ENCODE peak calls at places on chromosomes 7 and 10, in eight cellular contexts. Y is right lobe of liver, J is lower leg skin, X is transverse colon, I is breast epithelium, B is A549, W is H1, P is GM12891. V is an unnamed sample.
A peak's percentile ranks its signal among the peaks of the same experiment; 100 is the strongest.

GRCh38 chr7:38478404-38478803 is 152.8 kb downstream of the AMPH start:
- DNase-seq in B (peak; percentile 2), J (no peak), Y (no peak), X (no peak), W (no peak), P (no peak), I (no peak), V (no peak)

GRCh38 chr7:142168746-142169145 is 57.2 kb downstream of the MGAM2 start:
- DNase-seq in I (no peak), J (no peak), X (no peak), P (no peak), Y (no peak), W (no peak), B (no peak), V (no peak)

GRCh38 chr10:86945361-86946214 is 11.8 kb downstream of the MMRN2 start:
- DNase-seq in W (peak; percentile 53), X (no peak), Y (peak; percentile 28), P (no peak), B (peak; percentile 56), I (no peak), J (peak; percentile 21), V (no peak)

GRCh38 chr10:50855461-50855860 is 30.0 kb downstream of the A1CF start:
- DNase-seq in P (no peak), Y (no peak), X (no peak), B (no peak), W (no peak), J (no peak), I (no peak), V (no peak)

GRCh38 chr7:134639683-134640279 is 6.9 kb upstream of the BPGM start:
- DNase-seq in I (no peak), B (no peak), W (no peak), Y (no peak), J (no peak), P (no peak), X (no peak), V (no peak)

GRCh38 chr10:99851825-99852224 is 69.4 kb downstream of the ABCC2 start:
- DNase-seq in W (no peak), P (no peak), B (no peak), I (no peak), X (no peak), Y (no peak), J (no peak), V (no peak)

GRCh38 chr10:77592946-77593636 is 44.5 kb downstream of the KCNMA1 start:
- DNase-seq in I (no peak), P (no peak), X (peak; percentile 30), Y (no peak), B (peak; percentile 90), W (no peak), J (peak; percentile 40), V (no peak)

GRCh38 chr7:69451715-69452114 is 146.6 kb upstream of the AUTS2 start:
- DNase-seq in W (no peak), Y (no peak), X (no peak), B (no peak), J (no peak), I (no peak), P (no peak), V (no peak)

GRCh38 chr7:138097064-138097741 is 20.9 kb downstream of the AKR1D1 start:
- DNase-seq in W (no peak), P (no peak), B (peak; percentile 31), X (peak; percentile 45), I (no peak), Y (no peak), J (peak; percentile 15), V (no peak)

GRCh38 chr10:15725603-15726002 is 5.9 kb upstream of the ITGA8 start:
- DNase-seq in P (no peak), J (no peak), Y (no peak), B (peak; percentile 53), W (no peak), X (peak; percentile 12), I (no peak), V (no peak)
- TF ChIP-seq POLR2A in P (no peak), J (no peak), Y (no peak), B (no peak), W (no peak), X (no peak), I (no peak), V (no peak)

DNA sequence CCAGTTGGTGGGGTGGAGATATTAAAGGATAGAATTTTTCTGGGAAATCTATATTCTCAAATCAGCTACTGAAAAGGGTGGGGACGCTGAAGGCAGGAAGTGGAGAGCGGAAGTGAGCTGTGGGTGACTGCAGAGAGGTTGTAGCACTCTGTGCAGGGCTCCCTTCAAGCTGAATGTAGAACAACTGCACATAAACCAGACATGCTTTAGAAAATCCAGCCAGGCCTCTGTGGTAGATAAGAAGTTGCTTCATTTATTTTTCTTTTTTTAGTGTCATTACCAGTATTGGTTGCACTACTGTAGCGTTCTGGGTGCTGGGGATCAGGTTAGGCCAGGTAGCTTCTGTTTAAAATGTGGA is 127.8 kb downstream of the CELF2 start:
- DNase-seq in P (no peak), I (no peak), B (no peak), Y (no peak), J (no peak), W (no peak), X (peak; percentile 63), V (no peak)
- TF ChIP-seq POLR2A in P (peak; percentile 32), I (no peak), B (no peak), Y (no peak), J (no peak), W (no peak), X (peak; percentile 30), V (peak; percentile 47)

GRCh38 chr7:17941171-17941490 is 837 bp upstream of the SNX13 start:
- DNase-seq in W (no peak), P (no peak), B (peak; percentile 9), Y (no peak), I (no peak), X (no peak), J (no peak), V (no peak)

GRCh38 chr7:17939111-17939669 is 1.1 kb downstream of the SNX13 start:
- DNase-seq in I (no peak), W (no peak), Y (no peak), X (no peak), B (peak; percentile 33), P (no peak), J (no peak), V (no peak)

GRCh38 chr7:17942231-17942630 is 1.9 kb upstream of the SNX13 start:
- DNase-seq in I (no peak), J (no peak), B (no peak), X (no peak), P (no peak), W (no peak), Y (no peak), V (no peak)

GRCh38 chr7:17939670-17940301 is 508 bp downstream of the SNX13 start:
- DNase-seq in B (peak; percentile 34), J (peak; percentile 49), P (no peak), I (no peak), Y (peak; percentile 59), X (peak; percentile 63), W (no peak), V (no peak)

GRCh38 chr7:17940302-17941170 is at the start of gene SNX13:
- DNase-seq in W (peak; percentile 78), P (peak; percentile 80), I (peak; percentile 90), X (peak; percentile 92), Y (peak; percentile 95), B (peak; percentile 93), J (peak; percentile 89), V (peak; percentile 85)
- TF ChIP-seq POLR2A in W (peak; percentile 84), P (peak; percentile 67), I (peak; percentile 81), X (peak; percentile 79), Y (peak; percentile 73), B (peak; percentile 91), J (no peak), V (peak; percentile 87)

DNA sequence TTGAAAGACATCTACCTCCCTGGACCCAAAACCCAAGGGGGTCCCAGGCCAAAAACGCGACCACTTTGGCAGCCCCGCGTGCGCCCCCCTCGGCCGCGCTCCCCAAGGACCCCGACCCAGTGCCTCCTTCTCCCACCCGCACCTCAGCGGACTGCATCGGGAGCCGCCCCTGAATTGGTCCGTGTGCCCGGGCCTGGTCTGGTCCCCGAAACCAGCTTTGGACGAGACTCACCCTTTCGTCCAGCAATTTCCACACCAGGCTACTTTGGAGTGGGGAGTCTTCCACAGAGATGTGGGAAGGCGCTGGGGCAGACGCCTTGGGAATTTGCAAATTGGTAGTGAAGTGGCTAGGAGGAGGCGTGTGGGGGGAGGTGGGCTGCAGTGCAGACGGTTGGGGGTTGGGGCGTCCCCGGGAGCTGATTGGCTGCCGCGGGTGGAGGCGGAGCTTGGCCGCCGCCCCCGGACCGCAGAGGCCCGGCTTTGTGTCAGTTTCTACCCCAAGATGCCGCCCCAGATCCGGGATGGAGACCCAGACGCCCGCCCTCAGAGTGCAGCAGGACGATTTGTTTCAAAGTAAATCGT is 16.9 kb downstream of the TCAF1 start:
- DNase-seq in X (no peak), J (no peak), I (peak; percentile 52), W (no peak), Y (peak; percentile 45), P (peak; percentile 72), B (no peak), V (peak; percentile 63)
- TF ChIP-seq POLR2A in X (no peak), J (no peak), I (no peak), W (peak; percentile 68), Y (no peak), P (no peak), B (no peak), V (no peak)

DNA sequence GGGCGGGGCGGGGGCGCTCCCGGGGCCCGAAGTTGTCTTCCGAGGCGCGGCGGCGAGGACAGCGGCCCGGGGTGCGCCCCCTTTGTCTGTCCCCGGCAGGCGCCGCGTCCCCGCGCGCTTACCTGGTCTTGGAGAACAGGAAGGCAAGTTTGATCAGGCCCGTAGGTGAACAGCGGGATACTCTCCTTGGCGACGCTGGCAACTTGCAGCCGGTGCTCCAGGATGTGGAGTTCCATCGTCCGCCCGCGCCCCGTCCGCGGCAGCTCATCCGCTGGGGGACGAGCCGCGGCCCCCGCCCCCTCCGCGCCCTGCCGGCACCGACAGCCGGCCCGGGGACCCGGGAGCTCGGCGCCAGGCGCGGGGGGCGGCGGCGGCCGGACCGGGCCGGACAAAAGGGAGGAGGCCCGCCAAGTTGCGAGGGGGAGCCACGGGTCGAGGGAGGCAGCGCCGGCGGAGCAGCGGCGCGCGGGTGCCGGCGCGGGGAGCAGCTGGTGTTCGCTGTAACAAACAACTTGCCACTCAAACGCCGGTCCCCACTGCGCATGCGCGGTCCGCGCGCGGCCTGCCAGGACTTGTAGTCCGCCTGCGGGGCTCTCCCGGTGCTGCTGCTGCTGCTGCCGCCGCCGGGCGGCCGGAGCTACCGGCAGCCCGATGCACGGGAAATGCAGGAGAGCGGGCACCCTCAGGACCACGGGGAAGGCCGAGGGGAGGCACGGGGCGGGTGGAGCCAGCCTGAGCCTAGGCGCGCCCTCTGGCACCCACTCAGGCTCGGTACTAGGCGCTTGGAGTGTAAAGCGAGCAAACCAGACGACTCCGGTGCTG is 35.6 kb upstream of the SPDYE3 start:
- DNase-seq in X (peak; percentile 98), B (peak; percentile 97), I (peak; percentile 95), J (peak; percentile 97), Y (peak; percentile 99), P (peak; percentile 90), W (peak; percentile 94), V (peak; percentile 85)
- TF ChIP-seq POLR2A in X (no peak), B (peak; percentile 45), I (no peak), J (no peak), Y (peak; percentile 41), P (no peak), W (no peak), V (peak; percentile 50)

V was measured in GM12892.